ENCODE peak calls at places on chromosomes 6 and 20, in nine cellular contexts. N is fibroblast of mammary gland, J is adrenal gland, W is choroid plexus epithelial cell, O is epithelial cell of esophagus, H is thyroid gland, U is kidney epithelial cell, L is suprapubic skin, I is heart right ventricle. F is an unnamed sample.

GRCh38 chr6:111973897-111974639 is 79.8 kb upstream of the CCN6 start:
- DNase-seq in I (no peak), J (no peak), H (no peak), N (peak), U (no peak), L (no peak), O (no peak), W (peak), F (peak)

GRCh38 chr6:3277251-3277650 is 18.5 kb downstream of the PSMG4 start:
- DNase-seq in W (no peak), L (peak), H (no peak), N (no peak), U (no peak), I (no peak), O (no peak), J (no peak), F (no peak)

GRCh38 chr6:154920502-154921200 is 74.5 kb upstream of the TIAM2 start:
- DNase-seq in J (no peak), W (no peak), I (no peak), O (no peak), H (no peak), U (no peak), L (no peak), N (peak), F (no peak)

GRCh38 chr6:33851959-33852358 is 48.2 kb upstream of the MLN start:
- DNase-seq in H (no peak), W (peak), L (no peak), I (no peak), O (peak), N (peak), U (no peak), J (no peak), F (no peak)

GRCh38 chr6:122803056-122803695 is 14.1 kb downstream of the SMPDL3A start:
- DNase-seq in J (no peak), I (no peak), H (no peak), W (peak), O (no peak), L (no peak), N (peak), U (no peak), F (peak)

GRCh38 chr6:134535831-134536230 is 217.9 kb upstream of the SGK1 start:
- DNase-seq in H (no peak), I (no peak), J (no peak), U (no peak), L (no peak), N (no peak), O (peak), W (no peak), F (no peak)

GRCh38 chr20:58513580-58514285 is 1.5 kb downstream of the APCDD1L start:
- DNase-seq in L (no peak), U (no peak), H (no peak), J (no peak), I (no peak), O (no peak), W (no peak), N (no peak), F (no peak)

GRCh38 chr20:10316582-10316981 is 98.0 kb downstream of the SNAP25 start:
- DNase-seq in H (no peak), U (no peak), I (no peak), W (no peak), J (peak), O (no peak), N (no peak), L (no peak), F (no peak)

GRCh38 chr6:49933526-49933925 is 30.4 kb downstream of the DEFB114 start:
- DNase-seq in I (no peak), L (no peak), O (no peak), H (no peak), N (no peak), U (no peak), W (no peak), J (no peak), F (no peak)

GRCh38 chr6:21898107-21898796 is 304.7 kb downstream of the SOX4 start:
- DNase-seq in N (peak), O (peak), W (peak), L (no peak), J (no peak), U (no peak), H (no peak), I (no peak), F (peak)

GRCh38 chr20:36017034-36017951 is 48.9 kb downstream of the CNBD2 start:
- DNase-seq in N (peak), O (no peak), W (peak), L (no peak), U (peak), I (peak), H (peak), J (no peak), F (peak)

GRCh38 chr20:34579191-34579661 is 20.7 kb downstream of the MAP1LC3A start:
- DNase-seq in N (peak), O (peak), J (peak), W (peak), U (peak), I (peak), H (no peak), L (no peak), F (no peak)

GRCh38 chr6:131660195-131660594 is 23.1 kb downstream of the ENPP3 start:
- DNase-seq in H (no peak), W (peak), L (no peak), N (peak), U (peak), J (no peak), I (no peak), O (peak), F (no peak)

GRCh38 chr6:41288025-41288777 is 1.7 kb upstream of the TREM1 start:
- DNase-seq in L (no peak), I (no peak), O (peak), W (peak), N (peak), H (peak), U (no peak), J (no peak), F (peak)

DNA sequence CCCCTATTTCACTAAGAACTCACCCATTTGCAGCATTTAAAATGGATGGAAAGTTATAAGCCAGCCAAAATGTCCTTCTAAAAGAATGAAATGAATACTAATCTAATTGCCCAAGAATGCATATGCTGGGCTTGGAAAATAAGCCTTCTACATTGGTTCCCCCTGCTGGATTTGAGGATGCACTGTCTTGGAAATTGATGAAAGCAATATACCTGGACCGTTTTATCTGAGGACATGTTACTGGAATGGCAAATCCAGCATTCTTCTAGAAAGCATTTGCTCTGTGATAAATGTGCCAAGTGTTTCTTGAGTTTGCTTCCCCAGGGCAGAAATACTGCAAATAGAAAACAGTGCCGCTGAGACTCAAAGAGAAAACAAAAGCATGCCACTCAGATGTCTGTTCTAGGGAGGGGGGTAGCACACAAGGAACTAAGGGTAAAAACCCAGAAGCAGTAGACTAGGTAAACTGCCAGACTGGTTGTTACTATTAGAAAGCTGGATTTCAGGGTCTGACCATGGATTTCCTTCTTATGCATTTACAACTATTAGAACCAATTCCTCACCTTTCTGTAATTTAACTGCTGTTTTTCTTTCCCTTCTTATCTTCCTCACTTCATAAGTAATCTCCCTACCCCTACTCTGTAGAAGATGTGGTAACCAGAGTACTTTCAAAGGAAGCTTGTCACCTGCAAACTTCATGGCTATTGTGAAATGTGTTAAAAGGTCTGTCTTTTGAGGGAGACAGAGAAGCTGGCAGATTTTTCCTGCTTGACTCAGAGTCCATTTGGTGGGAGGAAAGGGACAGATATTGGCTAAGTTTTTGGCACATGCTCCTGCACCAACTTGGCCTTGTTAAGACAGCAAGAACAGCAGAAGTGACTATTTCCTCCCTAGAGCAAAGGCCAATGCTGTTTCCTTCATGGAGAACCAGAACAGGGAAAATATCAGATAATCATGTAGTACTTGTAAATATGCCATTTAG is 642.6 kb downstream of the KIF16B start:
- DNase-seq in O (peak), W (peak), U (no peak), J (no peak), L (no peak), H (no peak), I (no peak), N (peak), F (peak)
- TF ChIP-seq CTCF in O (peak), W (peak), U (peak), J (peak), L (peak), H (peak), I (peak), N (peak), F (peak)

DNA sequence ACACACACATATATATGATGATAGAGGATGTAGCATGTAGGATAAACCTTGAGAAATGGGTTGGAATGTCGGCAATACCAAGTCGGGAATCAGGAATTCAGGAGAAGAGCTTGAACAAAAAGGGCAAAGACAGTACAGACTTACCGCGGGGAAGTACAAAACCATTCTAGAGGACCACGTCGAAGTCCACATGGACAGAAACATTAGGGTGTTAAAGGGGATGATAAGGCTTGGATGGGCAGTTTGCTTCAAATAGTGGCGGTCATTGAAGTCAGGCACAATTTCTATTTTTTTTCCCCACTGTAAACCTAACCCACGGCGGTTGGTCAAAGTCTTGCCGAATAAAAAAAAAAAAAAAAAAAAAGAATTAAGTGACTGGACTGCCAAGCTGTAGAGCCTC is 766 bp upstream of the NUS1 start:
- DNase-seq in H (no peak), I (no peak), O (no peak), N (no peak), U (no peak), W (no peak), L (no peak), J (no peak), F (no peak)
- TF ChIP-seq CTCF in H (no peak), I (no peak), O (no peak), N (no peak), U (no peak), W (no peak), L (no peak), J (no peak), F (no peak)

GRCh38 chr6:42563697-42564495 is at the start of gene UBR2:
- DNase-seq in W (peak), O (peak), N (peak), J (peak), H (peak), I (peak), L (peak), U (peak), F (peak)
- TF ChIP-seq CTCF in W (peak), O (peak), N (peak), J (no peak), H (no peak), I (peak), L (no peak), U (peak), F (peak)

GRCh38 chr6:135850882-135851281 is 619 bp upstream of the PDE7B start:
- DNase-seq in W (no peak), J (no peak), U (no peak), N (no peak), L (no peak), O (peak), I (no peak), H (peak), F (no peak)
- TF ChIP-seq CTCF in W (no peak), J (no peak), U (no peak), N (no peak), L (no peak), O (no peak), I (no peak), H (no peak), F (no peak)

GRCh38 chr20:32902456-32903420 is 44.0 kb downstream of the EFCAB8 start:
- DNase-seq in U (no peak), N (peak), O (peak), H (peak), W (peak), J (peak), L (no peak), I (peak), F (peak)
- TF ChIP-seq CTCF in U (peak), N (peak), O (peak), H (peak), W (peak), J (peak), L (peak), I (peak), F (peak)

GRCh38 chr20:49545572-49545971 is 22.4 kb downstream of the PTGIS start:
- DNase-seq in J (no peak), W (no peak), I (no peak), N (no peak), U (no peak), H (no peak), L (no peak), O (no peak), F (no peak)
- TF ChIP-seq CTCF in J (no peak), W (peak), I (no peak), N (peak), U (peak), H (no peak), L (no peak), O (peak), F (peak)

GRCh38 chr6:95819939-95820338 is 195.8 kb upstream of the FUT9 start:
- DNase-seq in W (no peak), U (no peak), H (no peak), O (no peak), L (no peak), N (no peak), I (no peak), J (no peak), F (no peak)
- TF ChIP-seq CTCF in W (no peak), U (peak), H (no peak), O (peak), L (no peak), N (no peak), I (no peak), J (no peak), F (peak)

GRCh38 chr20:21224217-21224616 is 78.9 kb upstream of the XRN2 start:
- DNase-seq in U (no peak), I (no peak), L (no peak), N (no peak), W (no peak), O (no peak), H (no peak), J (no peak), F (no peak)
- TF ChIP-seq CTCF in U (no peak), I (no peak), L (no peak), N (no peak), W (no peak), O (no peak), H (no peak), J (no peak), F (no peak)

F was measured in retinal pigment epithelial cell.